ENCODE peak calls at places on chromosomes 11 and 22, in four cellular contexts. W, J, T and Y are unnamed samples. For H3K36me3, the result is how much of the 10 kb centered on the place peaks cover.

GRCh38 chr11:69115586-69116560 is 39.9 kb upstream of the SMIM38 start:
- DNase-seq in W (no peak), J (no peak), T (peak), Y (peak)

GRCh38 chr11:6433998-6434650 is 6.7 kb downstream of the HPX start:
- DNase-seq in W (no peak), J (no peak), T (no peak), Y (no peak)

GRCh38 chr11:118074785-118075184 is 2.1 kb upstream of the TMPRSS4 start:
- DNase-seq in W (no peak), J (no peak), T (no peak), Y (peak)

GRCh38 chr11:72573380-72573949 is 100.8 kb downstream of the PDE2A start:
- DNase-seq in W (no peak), J (no peak), T (peak), Y (no peak)

GRCh38 chr22:42270178-42270511 is 308 bp downstream of the TCF20 start:
- DNase-seq in W (no peak), J (no peak), T (no peak), Y (no peak)

GRCh38 chr11:102244681-102245409 is 72.4 kb upstream of the BIRC3 start:
- DNase-seq in W (peak), J (no peak), T (no peak), Y (no peak)

GRCh38 chr22:20968281-20968977 is 1.4 kb downstream of the AIFM3 start:
- DNase-seq in W (no peak), J (no peak), T (no peak), Y (no peak)

GRCh38 chr11:128415539-128415938 is 171.8 kb downstream of the ETS1 start:
- DNase-seq in W (no peak), J (no peak), T (no peak), Y (no peak)

GRCh38 chr11:96238563-96239166 is 104.3 kb downstream of the MAML2 start:
- DNase-seq in W (no peak), J (no peak), T (no peak), Y (no peak)

GRCh38 chr11:130215531-130216220 is 56.1 kb downstream of the ST14 start:
- DNase-seq in W (no peak), J (no peak), T (peak), Y (no peak)

GRCh38 chr11:16211407-16211806 is 144.9 kb downstream of the SOX6 start:
- DNase-seq in W (no peak), J (no peak), T (no peak), Y (no peak)

GRCh38 chr11:69166186-69167115 is 10.7 kb downstream of the SMIM38 start:
- DNase-seq in W (peak), J (peak), T (no peak), Y (no peak)

GRCh38 chr11:69799582-69799981 is 19.6 kb downstream of the FGF3 start:
- DNase-seq in W (no peak), J (no peak), T (no peak), Y (no peak)

GRCh38 chr22:27507066-27507715 is 294.4 kb downstream of the MN1 start:
- DNase-seq in W (no peak), J (no peak), T (no peak), Y (no peak)

GRCh38 chr11:12800032-12800671 is 125.9 kb downstream of the TEAD1 start:
- DNase-seq in W (no peak), J (no peak), T (no peak), Y (no peak)

GRCh38 chr11:10694481-10695239 is 1.1 kb upstream of the IRAG1 start:
- DNase-seq in W (no peak), J (no peak), T (no peak), Y (no peak)

GRCh38 chr11:77999446-77999845 is 5.0 kb upstream of the INTS4 start:
- DNase-seq in W (no peak), J (no peak), T (no peak), Y (no peak)

GRCh38 chr11:77994434-77995362 is at the start of gene INTS4:
- DNase-seq in W (peak), J (peak), T (peak), Y (peak)

GRCh38 chr11:78000193-78000592 is 5.7 kb upstream of the INTS4 start:
- DNase-seq in W (no peak), J (no peak), T (no peak), Y (peak)
- H3K36me3 ChIP-seq in W (under half), J (under half), T (under half), Y (under half)

GRCh38 chr22:24379536-24379935 is 47.9 kb upstream of the ADORA2A start:
- DNase-seq in W (no peak), J (no peak), T (no peak), Y (no peak)

GRCh38 chr22:24386814-24387550 is 40.4 kb upstream of the ADORA2A start:
- DNase-seq in W (no peak), J (no peak), T (no peak), Y (no peak)

GRCh38 chr22:24380220-24381218 is 46.9 kb upstream of the ADORA2A start:
- DNase-seq in W (no peak), J (no peak), T (no peak), Y (no peak)

GRCh38 chr22:24383061-24383460 is 44.3 kb upstream of the ADORA2A start:
- DNase-seq in W (no peak), J (no peak), T (no peak), Y (no peak)
- H3K36me3 ChIP-seq in W (under half), J (under half), T (under half), Y (under half)

GRCh38 chr11:64361659-64362058 is 2.7 kb downstream of the RPS6KA4 start:
- DNase-seq in W (no peak), J (no peak), T (no peak), Y (no peak)

GRCh38 chr11:64360403-64360980 is 1.5 kb downstream of the RPS6KA4 start:
- DNase-seq in W (no peak), J (no peak), T (no peak), Y (no peak)

GRCh38 chr11:64359712-64360402 is 895 bp downstream of the RPS6KA4 start:
- DNase-seq in W (no peak), J (no peak), T (peak), Y (no peak)

GRCh38 chr11:64364435-64364834 is 5.5 kb downstream of the RPS6KA4 start:
- DNase-seq in W (no peak), J (no peak), T (no peak), Y (no peak)

GRCh38 chr11:64362339-64362738 is 3.4 kb downstream of the RPS6KA4 start:
- DNase-seq in W (no peak), J (no peak), T (no peak), Y (no peak)
- H3K36me3 ChIP-seq in W (under half), J (under half), T (half or more), Y (under half)

DNA sequence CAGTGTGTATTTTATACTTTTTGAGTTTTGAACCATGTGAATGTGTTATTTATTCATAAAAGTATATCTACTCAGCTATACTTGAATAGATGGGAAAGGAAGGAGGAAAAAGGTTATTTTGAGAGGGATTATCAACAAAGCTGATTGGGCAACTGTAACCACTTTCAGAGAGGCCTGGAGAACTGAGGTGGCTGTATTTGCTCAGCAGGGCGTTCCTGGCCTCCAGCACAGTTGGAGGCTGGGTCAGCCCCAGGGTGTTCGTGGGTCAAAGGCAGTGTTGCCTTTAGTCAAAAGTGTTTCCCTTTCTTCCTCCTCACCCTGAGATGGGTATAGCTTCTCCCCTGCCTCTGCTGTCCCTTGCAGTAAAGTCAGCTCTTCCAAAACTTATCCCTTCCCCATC is 26.7 kb downstream of the ASCC2 start:
- DNase-seq in W (no peak), J (no peak), T (peak), Y (no peak)
- H3K36me3 ChIP-seq in W (under half), J (under half), T (half or more), Y (under half)

GRCh38 chr11:73931951-73932350 is 18.9 kb upstream of the DNAJB13 start:
- DNase-seq in W (no peak), J (no peak), T (no peak), Y (no peak)
- H3K36me3 ChIP-seq in W (under half), J (under half), T (half or more), Y (under half)

GRCh38 chr11:93712678-93713077 is 28.6 kb downstream of the TAF1D start:
- DNase-seq in W (no peak), J (no peak), T (no peak), Y (no peak)

GRCh38 chr11:93715797-93716396 is 25.4 kb downstream of the TAF1D start:
- DNase-seq in W (no peak), J (no peak), T (no peak), Y (no peak)

DNA sequence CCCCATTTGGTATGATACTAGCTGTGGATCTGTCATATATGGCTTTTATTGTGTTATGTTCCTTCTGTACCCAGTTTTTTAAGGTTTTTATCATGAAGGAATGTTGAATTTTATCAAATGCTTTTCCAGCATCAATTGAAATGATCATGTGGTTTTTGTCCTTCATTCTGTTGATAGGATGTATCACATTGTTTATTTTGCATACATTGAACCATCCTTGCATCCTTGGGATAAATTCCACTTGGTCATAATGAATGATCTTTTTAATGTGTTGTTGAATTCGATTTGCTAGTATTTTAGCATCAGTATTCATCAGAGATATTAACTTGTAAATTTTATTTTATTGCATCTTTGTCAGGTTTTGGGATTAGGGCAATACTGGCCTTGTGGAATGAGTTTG is 31.1 kb downstream of the TAF1D start:
- DNase-seq in W (no peak), J (no peak), T (no peak), Y (no peak)
- H3K36me3 ChIP-seq in W (under half), J (under half), T (under half), Y (under half)

GRCh38 chr11:121450424-121450823 is 1.7 kb upstream of the SORL1 start:
- DNase-seq in W (no peak), J (no peak), T (no peak), Y (no peak)

GRCh38 chr11:121449626-121450025 is 2.5 kb upstream of the SORL1 start:
- DNase-seq in W (no peak), J (no peak), T (no peak), Y (no peak)

GRCh38 chr11:121449123-121449522 is 3.0 kb upstream of the SORL1 start:
- DNase-seq in W (no peak), J (no peak), T (no peak), Y (no peak)

GRCh38 chr11:121446752-121447156 is 5.4 kb upstream of the SORL1 start:
- DNase-seq in W (no peak), J (no peak), T (no peak), Y (no peak)

DNA sequence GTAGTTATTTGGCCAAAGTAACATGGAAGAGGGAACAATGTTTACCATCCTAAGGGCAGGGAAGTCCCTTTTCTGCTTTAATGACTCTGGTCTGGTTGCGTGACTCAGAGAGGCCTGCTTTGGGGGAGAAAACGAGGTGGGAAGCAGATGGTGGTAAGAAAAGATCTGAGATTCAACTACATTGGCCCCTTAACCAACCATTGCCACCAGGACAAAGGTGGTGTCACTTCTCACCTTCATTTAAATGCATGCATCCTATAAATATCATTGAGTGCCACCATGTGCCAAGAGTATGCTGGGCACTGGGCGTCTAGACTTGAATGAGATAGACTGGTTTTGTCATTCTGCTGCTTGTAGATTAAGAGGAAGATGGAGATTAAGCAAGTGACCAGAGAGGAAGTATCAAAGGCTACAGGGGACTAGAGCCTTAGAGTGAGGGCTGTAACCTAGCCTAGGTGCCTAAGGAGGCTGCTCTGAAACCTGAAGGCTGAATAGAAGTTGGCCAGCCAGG is 3.6 kb upstream of the SORL1 start:
- DNase-seq in W (no peak), J (no peak), T (no peak), Y (no peak)
- H3K36me3 ChIP-seq in W (under half), J (under half), T (under half), Y (under half)